ENCODE peak calls at places on chromosomes 7 and 10, in ten cellular contexts. T, C, E, B, L, X, M, A, N and I are unnamed samples.

GRCh38 chr7:46932656-46933424 is 649.1 kb downstream of the TNS3 start:
- DNase-seq in X (peak; percentile 98), M (peak; percentile 42), N (no peak), E (peak; percentile 59), A (no peak), B (no peak), L (no peak), T (peak; percentile 54), C (peak; percentile 95), I (no peak)

GRCh38 chr10:70595566-70596016 is 7.0 kb downstream of the PRF1 start:
- DNase-seq in N (no peak), C (no peak), L (no peak), M (peak; percentile 26), B (peak; percentile 40), E (no peak), X (no peak), T (no peak), A (no peak), I (no peak)

GRCh38 chr7:113199841-113200240 is 81.5 kb upstream of the SMIM30 start:
- DNase-seq in C (no peak), M (no peak), A (no peak), T (no peak), L (no peak), N (no peak), E (no peak), X (peak; percentile 55), B (no peak), I (no peak)

GRCh38 chr10:74704629-74705360 is 121.6 kb upstream of the KAT6B start:
- DNase-seq in N (no peak), C (no peak), M (no peak), A (no peak), E (no peak), T (peak; percentile 64), X (no peak), L (no peak), B (no peak), I (no peak)

GRCh38 chr7:93463764-93464163 is 110.8 kb downstream of the CALCR start:
- DNase-seq in L (no peak), N (no peak), E (no peak), M (no peak), X (no peak), T (no peak), C (no peak), B (no peak), A (no peak), I (no peak)

GRCh38 chr10:381805-382204 is 246.6 kb downstream of the ZMYND11 start:
- DNase-seq in E (no peak), X (no peak), N (no peak), A (no peak), L (no peak), C (no peak), B (no peak), M (no peak), T (no peak), I (no peak)

GRCh38 chr7:103944230-103944900 is 45.1 kb downstream of the RELN start:
- DNase-seq in L (no peak), T (no peak), E (no peak), C (no peak), M (no peak), B (no peak), X (no peak), N (no peak), A (no peak), I (no peak)

GRCh38 chr10:49667991-49668390 is 11.5 kb upstream of the C10orf53 start:
- DNase-seq in N (no peak), B (no peak), E (no peak), X (no peak), A (no peak), C (no peak), L (no peak), M (no peak), T (no peak), I (no peak)

DNA sequence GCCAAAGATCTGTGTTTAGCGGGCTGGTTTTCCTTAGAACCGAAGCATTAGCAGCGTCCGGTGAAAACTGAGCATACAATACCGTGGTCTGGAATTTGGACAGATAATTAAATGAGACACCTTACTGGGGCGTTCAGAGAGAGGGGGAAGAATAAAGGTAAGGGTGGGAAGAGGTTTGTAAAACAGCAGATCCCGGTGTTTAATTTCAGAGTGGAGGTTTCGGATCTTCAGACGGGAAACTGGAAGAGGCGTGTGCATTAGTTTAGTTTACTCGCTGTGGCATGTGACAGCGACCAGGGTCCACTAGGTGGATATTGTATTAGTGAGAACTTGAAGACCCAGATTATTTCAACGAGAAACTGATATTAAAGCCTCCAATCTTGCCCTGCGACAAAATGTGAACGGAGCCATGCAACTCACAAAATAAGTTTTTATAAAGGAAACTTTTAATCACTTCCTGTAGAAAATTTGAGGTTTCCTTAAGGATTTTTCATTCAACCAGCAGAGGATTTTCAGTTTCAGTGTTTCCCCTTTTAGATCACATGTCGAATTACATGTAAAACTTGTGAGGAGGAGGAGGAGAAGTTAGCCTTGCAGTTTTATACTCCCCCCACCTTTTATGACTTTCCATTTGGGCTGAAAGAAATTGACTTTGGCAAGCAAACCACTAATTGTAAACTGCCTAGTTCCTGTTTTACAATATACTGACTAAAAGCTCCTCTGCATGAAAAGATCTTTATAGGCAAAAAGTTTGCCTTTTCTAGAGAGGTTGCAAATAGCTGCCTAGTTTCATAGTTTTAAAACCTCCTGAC is 2.8 kb downstream of the BAMBI start:
- DNase-seq in C (no peak), M (no peak), A (peak; percentile 62), X (peak; percentile 50), E (no peak), B (no peak), L (no peak), N (no peak), T (no peak), I (no peak)
- TF ChIP-seq CTCF in C (no peak), M (no peak), A (peak; percentile 32), X (peak; percentile 38), E (peak; percentile 23), B (peak; percentile 18), L (peak; percentile 9), N (peak; percentile 12), T (no peak), I (no peak)

DNA sequence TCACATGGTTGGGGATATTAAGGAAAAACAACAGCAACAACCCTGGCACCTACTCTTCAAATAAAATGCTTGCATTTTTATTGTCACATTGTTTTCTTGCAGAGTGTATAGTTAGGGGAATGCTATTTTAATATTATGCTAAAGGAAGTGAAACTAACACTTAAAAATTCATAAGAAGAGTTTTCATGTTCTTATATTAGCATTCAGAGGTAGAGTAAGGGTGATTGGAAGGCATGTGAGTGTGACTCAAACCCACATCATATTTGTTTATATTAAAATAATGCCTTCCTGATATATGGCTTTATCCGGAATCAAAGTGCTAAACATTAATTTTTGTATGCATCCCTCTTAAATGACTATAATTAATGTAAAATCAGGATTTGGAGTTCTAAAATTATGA is 59.8 kb upstream of the TES start:
- DNase-seq in B (no peak), N (no peak), C (no peak), T (no peak), M (no peak), L (no peak), A (no peak), E (no peak), X (no peak), I (peak; percentile 47)
- H3K4me3 ChIP-seq in B (no peak overlapping the region), N (no peak overlapping the region), C (no peak overlapping the region), T (no peak overlapping the region), M (no peak overlapping the region), L (no peak overlapping the region), A (no peak overlapping the region), E (no peak overlapping the region), X (no peak overlapping the region), I (no peak overlapping the region)

GRCh38 chr10:42802889-42803288 is 20.3 kb downstream of the BMS1 start:
- DNase-seq in C (no peak), T (no peak), E (no peak), M (no peak), L (no peak), N (no peak), A (no peak), B (no peak), X (no peak), I (no peak)
- H3K36me3 ChIP-seq in C (peaks cover 11% of the 10 kb centered on the region), T (peaks cover 9% of the 10 kb centered on the region), E (peaks cover 49% of the 10 kb centered on the region), M (peaks cover 53% of the 10 kb centered on the region), L (no peaks in the 10 kb centered on the region), N (peaks cover 43% of the 10 kb centered on the region), A (peaks cover 31% of the 10 kb centered on the region), B (peaks cover 42% of the 10 kb centered on the region), X (peaks cover 66% of the 10 kb centered on the region), I (peaks cover 13% of the 10 kb centered on the region)

DNA sequence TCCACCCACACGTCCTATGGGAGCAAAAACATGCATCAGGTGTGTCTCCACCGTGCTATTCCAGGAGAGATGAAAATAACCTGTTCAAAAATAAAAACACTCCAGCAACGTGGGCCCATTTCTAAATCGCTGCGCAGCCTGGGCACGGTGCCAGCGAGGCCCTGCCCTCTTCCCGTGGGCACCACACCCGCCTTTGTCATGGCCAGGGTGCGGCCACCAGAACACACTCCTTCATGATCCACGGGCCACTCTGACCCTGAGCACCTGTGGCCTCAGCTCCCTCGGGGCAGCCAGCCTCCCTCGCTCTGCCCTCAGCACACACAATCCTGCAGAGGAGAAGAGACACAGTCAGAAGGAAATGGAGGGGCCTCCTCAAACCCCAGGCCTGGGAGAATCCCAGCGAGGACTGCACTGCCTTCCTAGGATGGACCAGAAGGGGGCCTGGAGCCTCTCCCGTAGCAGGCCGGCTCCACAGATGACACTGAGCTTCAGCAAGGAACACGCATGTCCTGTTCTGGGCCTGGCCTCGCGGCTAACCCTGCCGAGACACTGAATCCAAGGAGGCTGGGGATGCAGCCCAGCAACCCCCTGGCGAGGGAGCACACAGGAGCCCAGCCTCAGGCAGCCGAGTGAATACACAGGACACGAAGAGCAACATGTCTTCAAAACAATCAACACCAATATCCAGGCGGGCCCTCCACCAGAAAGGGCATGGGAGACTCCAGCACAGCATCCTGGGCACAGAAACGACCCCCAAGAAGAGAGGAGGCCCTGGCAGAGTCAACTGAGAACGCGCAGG is 169.0 kb downstream of the MAD1L1 start:
- DNase-seq in E (no peak), T (no peak), C (no peak), A (no peak), X (peak; percentile 20), B (no peak), N (no peak), L (peak; percentile 84), M (no peak), I (no peak)
- TF ChIP-seq CTCF in E (no peak), T (no peak), C (peak; percentile 65), A (no peak), X (peak; percentile 21), B (peak; percentile 22), N (no peak), L (no peak), M (no peak), I (no peak)

GRCh38 chr7:29156798-29157461 is 10.6 kb upstream of the CPVL start:
- DNase-seq in B (no peak), A (no peak), M (no peak), E (no peak), N (no peak), X (no peak), C (no peak), L (no peak), T (no peak), I (no peak)
- H3K4me3 ChIP-seq in B (no peak overlapping the region), A (no peak overlapping the region), M (no peak overlapping the region), E (no peak overlapping the region), N (no peak overlapping the region), X (no peak overlapping the region), C (no peak overlapping the region), L (no peak overlapping the region), T (no peak overlapping the region), I (no peak overlapping the region)

DNA sequence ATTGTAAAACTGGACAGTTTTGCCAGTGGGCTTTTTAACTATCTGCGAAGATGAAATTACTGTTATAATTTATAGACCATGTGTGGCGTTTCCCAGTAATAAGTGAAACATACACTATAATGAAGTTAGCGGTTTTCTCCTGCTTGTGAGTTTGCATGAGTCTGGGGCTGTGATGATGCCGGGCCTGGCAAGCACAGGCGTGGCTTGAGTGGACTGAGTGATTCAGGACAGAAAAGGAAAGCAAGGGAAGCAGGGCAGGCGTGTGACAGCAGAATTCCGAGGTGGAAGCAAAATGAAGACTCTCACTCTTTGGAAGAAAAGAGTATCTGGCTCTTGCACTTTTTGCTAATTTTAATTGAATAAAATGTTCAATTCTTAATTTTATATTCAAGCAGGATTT is 90.5 kb downstream of the CUL1 start:
- DNase-seq in A (no peak), M (no peak), T (no peak), N (no peak), C (no peak), B (no peak), X (no peak), E (no peak), L (no peak), I (no peak)
- H3K36me3 ChIP-seq in A (peaks cover 17% of the 10 kb centered on the region), M (peaks cover 22% of the 10 kb centered on the region), T (peaks cover 4% of the 10 kb centered on the region), N (peaks cover 32% of the 10 kb centered on the region), C (peaks cover 28% of the 10 kb centered on the region), B (peaks cover 51% of the 10 kb centered on the region), X (peaks cover 77% of the 10 kb centered on the region), E (peaks cover 44% of the 10 kb centered on the region), L (peaks cover 14% of the 10 kb centered on the region), I (peaks cover 14% of the 10 kb centered on the region)